ENCODE peak calls at places on chromosomes 3 and 15, in four cellular contexts. D, P, U and N are unnamed samples.

GRCh38 chr3:115836944-115837343 is 213.6 kb downstream of the GAP43 start:
- DNase-seq in P (no peak), U (peak), D (no peak), N (no peak)

GRCh38 chr3:44685128-44685800 is 27.2 kb upstream of the ZNF502 start:
- DNase-seq in P (peak), U (peak), D (peak), N (peak)

GRCh38 chr3:171028779-171029232 is 2.3 kb upstream of the SLC2A2 start:
- DNase-seq in U (peak), P (no peak), D (no peak), N (peak)

GRCh38 chr15:86570738-86571137 is 491.1 kb downstream of the AGBL1 start:
- DNase-seq in D (no peak), U (no peak), P (no peak), N (no peak)

GRCh38 chr15:74631935-74632560 is 16.4 kb downstream of the CLK3 start:
- DNase-seq in D (peak), U (peak), P (peak), N (peak)

GRCh38 chr3:47601310-47601709 is 22.6 kb upstream of the CSPG5 start:
- DNase-seq in U (no peak), P (no peak), D (no peak), N (no peak)

GRCh38 chr15:66628976-66629723 is 63.4 kb upstream of the LCTL start:
- DNase-seq in D (no peak), P (no peak), U (no peak), N (no peak)

GRCh38 chr3:81874738-81875137 is 113.3 kb upstream of the GBE1 start:
- DNase-seq in P (no peak), D (no peak), U (no peak), N (no peak)

GRCh38 chr15:46815765-46816164 is 901.5 kb upstream of the SEMA6D start:
- DNase-seq in D (no peak), P (no peak), U (no peak), N (peak)

GRCh38 chr3:63168179-63168578 is 109.9 kb upstream of the SYNPR start:
- DNase-seq in P (no peak), D (no peak), U (no peak), N (no peak)

GRCh38 chr15:70575251-70576227 is 187.8 kb downstream of the UACA start:
- DNase-seq in P (no peak), D (no peak), U (no peak), N (no peak)

GRCh38 chr3:26703519-26703918 is 80.9 kb downstream of the LRRC3B start:
- DNase-seq in D (no peak), U (no peak), P (no peak), N (no peak)